ENCODE peak calls at places on chromosomes 13 and 19, in nine cellular contexts. A is caudate nucleus, F is Right ventricle myocardium superior, X is GOT3, Y is WTC11, Z is AG09309, Q is HFFc6, C is GM19239, G is NCI-H774. M is an unnamed sample.

GRCh38 chr13:20399961-20400360 is 125.7 kb downstream of the CRYL1 start:
- DNase-seq in A (no peak), F (no peak), X (no peak), Y (no peak), Z (no peak), Q (no peak), C (no peak), G (no peak), M (no peak)

GRCh38 chr19:48896191-48896720 is 2.3 kb downstream of the TULP2 start:
- DNase-seq in A (peak), F (peak), X (no peak), Y (peak), Z (no peak), Q (no peak), C (no peak), G (no peak), M (no peak)

GRCh38 chr13:101473458-101473857 is 21.0 kb downstream of the ITGBL1 start:
- DNase-seq in A (no peak), F (peak), X (no peak), Y (no peak), Z (no peak), Q (peak), C (no peak), G (no peak), M (peak)

GRCh38 chr13:42968906-42969305 is 23.1 kb downstream of the EPSTI1 start:
- DNase-seq in A (no peak), F (no peak), X (no peak), Y (peak), Z (no peak), Q (no peak), C (no peak), G (no peak), M (no peak)

GRCh38 chr13:100594731-100595130 is 6.1 kb upstream of the GGACT start:
- DNase-seq in A (no peak), F (no peak), X (no peak), Y (peak), Z (no peak), Q (no peak), C (no peak), G (no peak), M (no peak)

GRCh38 chr19:45159204-45159970 is 1.4 kb downstream of the NKPD1 start:
- DNase-seq in A (no peak), F (no peak), X (no peak), Y (no peak), Z (no peak), Q (no peak), C (no peak), G (no peak), M (no peak)

GRCh38 chr13:37540228-37540627 is 58.3 kb downstream of the POSTN start:
- DNase-seq in A (no peak), F (no peak), X (no peak), Y (no peak), Z (peak), Q (peak), C (no peak), G (no peak), M (no peak)

GRCh38 chr13:73984949-73985691 is 149.1 kb downstream of the KLF12 start:
- DNase-seq in A (no peak), F (no peak), X (no peak), Y (no peak), Z (no peak), Q (no peak), C (no peak), G (no peak), M (no peak)

GRCh38 chr19:38544569-38545315 is 73.0 kb downstream of the MAP4K1 start:
- DNase-seq in A (no peak), F (no peak), X (no peak), Y (no peak), Z (no peak), Q (peak), C (peak), G (no peak), M (no peak)

GRCh38 chr13:76885203-76886004 is 801 bp downstream of the KCTD12 start:
- DNase-seq in A (peak), F (peak), X (peak), Y (peak), Z (no peak), Q (peak), C (peak), G (peak), M (peak)

GRCh38 chr13:25466880-25467279 is 95.1 kb downstream of the ATP8A2 start:
- DNase-seq in A (no peak), F (no peak), X (no peak), Y (no peak), Z (no peak), Q (no peak), C (no peak), G (no peak), M (no peak)

GRCh38 chr19:1767464-1767933 is 14.2 kb downstream of the ONECUT3 start:
- DNase-seq in A (peak), F (peak), X (no peak), Y (peak), Z (no peak), Q (no peak), C (peak), G (peak), M (no peak)

GRCh38 chr13:97028441-97029299 is 34.4 kb upstream of the OXGR1 start:
- DNase-seq in A (peak), F (no peak), X (peak), Y (peak), Z (no peak), Q (peak), C (peak), G (peak), M (no peak)

GRCh38 chr13:67048084-67048792 is 181.9 kb downstream of the PCDH9 start:
- DNase-seq in A (no peak), F (no peak), X (no peak), Y (no peak), Z (no peak), Q (no peak), C (no peak), G (no peak), M (no peak)

GRCh38 chr19:7013678-7014077 is 7.6 kb downstream of the MBD3L2B start:
- DNase-seq in A (no peak), F (no peak), X (no peak), Y (no peak), Z (no peak), Q (peak), C (no peak), G (no peak), M (no peak)

GRCh38 chr19:12665646-12666304 is 767 bp downstream of the MAN2B1 start:
- DNase-seq in A (no peak), F (no peak), X (no peak), Y (no peak), Z (no peak), Q (no peak), C (no peak), G (no peak), M (no peak)

GRCh38 chr19:8311461-8312260 is 3.5 kb upstream of the CD320 start:
- DNase-seq in A (no peak), F (peak), X (no peak), Y (peak), Z (no peak), Q (peak), C (no peak), G (no peak), M (peak)

GRCh38 chr13:24381539-24382265 is 72.3 kb downstream of the C1QTNF9 start:
- DNase-seq in A (no peak), F (no peak), X (peak), Y (no peak), Z (no peak), Q (peak), C (no peak), G (no peak), M (no peak)

GRCh38 chr13:31595568-31595967 is 143.8 kb upstream of the RXFP2 start:
- DNase-seq in A (no peak), F (no peak), X (no peak), Y (no peak), Z (no peak), Q (no peak), C (no peak), G (no peak), M (no peak)

M was measured in RWPE2.